ENCODE peak calls at places on chromosomes 6 and 20, in four cellular contexts. X, B, H and R are unnamed samples.

GRCh38 chr6:49087372-49087771 is 375.7 kb downstream of the MMUT start:
- DNase-seq in X (no peak), H (no peak), B (no peak), R (no peak)

GRCh38 chr6:130293800-130294199 is 71.0 kb upstream of the SAMD3 start:
- DNase-seq in X (peak), B (peak), H (peak), R (peak)

GRCh38 chr6:36784379-36784636 is 54.9 kb downstream of the CPNE5 start:
- DNase-seq in B (no peak), X (no peak), H (no peak), R (no peak)

GRCh38 chr6:113684382-113684901 is 172.7 kb upstream of the MARCKS start:
- DNase-seq in B (no peak), H (peak), X (no peak), R (no peak)

GRCh38 chr20:24734139-24734538 is 214.9 kb upstream of the CST7 start:
- DNase-seq in B (no peak), X (no peak), H (no peak), R (no peak)

GRCh38 chr20:21118782-21119181 is 7.1 kb upstream of the KIZ start:
- DNase-seq in B (no peak), H (no peak), X (no peak), R (no peak)

GRCh38 chr6:136087986-136088385 is 162.1 kb downstream of the MTFR2 start:
- DNase-seq in B (no peak), X (no peak), H (no peak), R (no peak)

GRCh38 chr20:45128066-45128465 is 3.8 kb upstream of the WFDC12 start:
- DNase-seq in B (no peak), X (no peak), H (no peak), R (no peak)

GRCh38 chr20:45647441-45648050 is 16.5 kb upstream of the WFDC9 start:
- DNase-seq in X (no peak), H (no peak), B (no peak), R (no peak)

GRCh38 chr6:157962601-157963084 is 19.0 kb upstream of the SYNJ2 start:
- DNase-seq in B (peak), X (no peak), H (no peak), R (no peak)

DNA sequence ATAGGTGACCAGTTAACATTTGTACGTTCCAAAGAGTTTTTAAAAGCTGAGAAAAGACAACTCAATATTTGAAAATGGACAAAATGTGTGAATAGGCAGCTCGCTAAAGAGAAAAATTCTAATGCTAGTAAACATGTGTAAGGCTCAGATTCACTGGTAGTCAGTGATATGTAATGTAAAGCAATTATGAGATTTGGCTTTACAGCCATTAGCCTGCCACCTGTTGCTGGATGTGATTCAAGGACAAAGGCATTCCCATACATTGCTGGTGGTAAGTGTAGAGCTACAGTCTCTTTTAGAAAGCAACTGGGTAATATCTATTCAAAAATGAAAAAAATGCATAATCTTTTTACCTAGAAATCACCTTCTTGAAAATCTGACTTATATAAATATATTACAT is 114.3 kb downstream of the COL19A1 start:
- DNase-seq in H (no peak), X (no peak), B (no peak), R (no peak)
- TF ChIP-seq CREM in H (no peak), X (no peak), B (no peak), R (no peak)

DNA sequence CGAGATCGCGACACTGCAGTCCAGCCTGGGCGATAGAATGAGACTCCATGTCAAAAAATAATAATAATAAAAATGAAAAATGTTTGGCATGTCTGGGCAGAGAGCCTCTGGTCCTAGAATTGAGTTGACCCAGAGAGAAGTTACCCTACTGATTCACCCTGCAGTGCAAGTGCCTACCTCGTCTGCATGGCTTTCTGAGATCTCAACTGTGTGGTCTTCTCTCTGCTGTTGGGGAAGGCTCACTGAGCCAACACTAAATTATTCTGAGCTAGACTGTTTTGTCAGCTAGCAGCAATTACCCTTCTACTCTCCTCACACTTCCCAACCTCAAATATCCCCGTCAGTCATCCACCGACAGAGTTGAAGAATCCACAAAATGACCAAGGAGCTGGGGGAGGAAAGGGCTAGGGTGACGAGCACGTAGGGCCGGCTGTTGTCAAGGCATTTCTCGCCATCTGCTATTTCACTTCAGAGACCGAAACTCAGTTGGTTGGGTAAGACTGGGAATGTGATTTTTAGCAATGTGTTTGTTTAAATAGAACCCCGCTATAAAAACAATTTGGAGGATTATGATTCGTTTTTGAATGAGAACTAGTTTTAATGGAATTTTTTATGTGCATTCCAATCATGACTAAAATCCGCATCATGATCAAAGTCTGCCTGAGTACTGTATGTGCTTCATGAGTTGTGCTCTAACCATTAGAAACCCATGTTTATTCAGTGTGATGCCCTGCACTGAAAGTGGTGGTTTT is 9.4 kb downstream of the MAS1 start:
- DNase-seq in H (no peak), X (no peak), B (no peak), R (no peak)
- TF ChIP-seq TCF7 in H (no peak), X (no peak), B (no peak), R (no peak)

DNA sequence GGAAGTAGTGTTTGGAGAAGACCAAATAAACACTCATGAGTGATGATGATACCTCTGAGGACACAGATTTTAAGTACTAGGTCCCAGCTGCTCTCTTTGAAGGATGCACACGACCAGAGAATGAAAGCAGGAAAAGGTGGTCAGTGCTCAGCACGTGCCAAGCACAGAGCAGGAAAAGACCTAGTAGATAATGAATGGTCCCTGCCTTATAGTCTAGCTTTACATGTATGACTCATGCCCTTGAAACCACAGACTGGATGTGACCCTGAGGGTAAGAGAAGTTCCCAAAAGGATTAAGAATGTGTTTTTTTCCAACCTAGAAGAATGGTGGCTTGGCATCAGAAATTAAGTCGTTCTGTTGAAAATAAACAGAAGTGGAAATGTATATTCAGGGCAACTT is 2.8 kb upstream of the MC3R start:
- DNase-seq in H (no peak), B (no peak), X (no peak), R (no peak)
- TF ChIP-seq ATF2 in H (no peak), B (no peak), X (no peak), R (no peak)

DNA sequence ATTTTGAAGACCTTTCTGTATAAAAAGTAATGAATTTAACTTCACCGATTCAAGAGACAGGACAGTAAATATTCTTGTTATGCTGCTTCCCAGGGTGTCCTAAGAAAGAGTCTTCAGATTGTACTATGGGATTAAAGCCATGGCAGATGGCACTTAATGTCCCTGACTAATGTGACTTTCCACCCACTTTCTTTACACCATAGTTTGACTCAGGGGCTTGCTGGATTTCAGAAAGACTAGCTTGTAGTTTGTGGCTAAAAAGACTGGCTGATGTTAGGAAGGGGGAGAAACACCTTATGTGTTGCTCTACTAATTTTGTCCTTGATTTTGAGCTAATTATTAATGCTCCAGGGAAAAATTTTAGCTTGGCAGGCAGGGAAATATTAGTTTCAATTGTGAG is 75.9 kb downstream of the UTRN start:
- DNase-seq in H (no peak), B (no peak), X (no peak), R (no peak)
- TF ChIP-seq CREM in H (no peak), B (no peak), X (no peak), R (no peak)